ENCODE peak calls at places on chromosome X, in nine cellular contexts. W, U, E, J, X, H, Q, D and N are unnamed samples.

GRCh38 chrX:120251471-120252011 is 929 bp downstream of the ZBTB33 start:
- DNase-seq in E (no peak), D (no peak), Q (peak; percentile 33), U (peak; percentile 47), H (no peak), J (peak; percentile 26), W (peak; percentile 31), X (peak; percentile 5), N (no peak)

GRCh38 chrX:39969099-39969825 is 128.5 kb downstream of the BCOR start:
- DNase-seq in E (no peak), X (no peak), U (no peak), Q (no peak), H (no peak), D (no peak), J (no peak), W (no peak), N (no peak)

GRCh38 chrX:131830400-131831184 is 192.5 kb upstream of the STK26 start:
- DNase-seq in E (peak; percentile 92), Q (peak; percentile 80), D (no peak), H (no peak), W (peak; percentile 86), X (peak; percentile 47), U (peak; percentile 92), J (peak; percentile 19), N (no peak)

GRCh38 chrX:68665502-68665901 is 18.0 kb downstream of the STARD8 start:
- DNase-seq in W (no peak), U (no peak), Q (peak; percentile 33), D (no peak), H (no peak), E (no peak), J (no peak), X (no peak), N (no peak)

GRCh38 chrX:151743651-151744470 is 9.3 kb downstream of the CNGA2 start:
- DNase-seq in E (no peak), H (no peak), Q (no peak), X (no peak), W (no peak), D (no peak), U (no peak), J (no peak), N (no peak)

GRCh38 chrX:4656419-4656818 is 943.0 kb upstream of the PRKX start:
- DNase-seq in Q (no peak), X (no peak), J (no peak), E (no peak), H (no peak), U (no peak), D (no peak), W (no peak), N (no peak)

GRCh38 chrX:9516635-9517034 is 51.8 kb downstream of the TBL1X start:
- DNase-seq in E (no peak), Q (no peak), J (no peak), U (no peak), W (no peak), X (no peak), D (no peak), H (no peak), N (no peak)

GRCh38 chrX:66504481-66504880 is 134.4 kb downstream of the EDA2R start:
- DNase-seq in J (no peak), U (no peak), Q (no peak), H (no peak), X (no peak), D (no peak), W (no peak), E (no peak), N (no peak)

GRCh38 chrX:132737743-132738142 is 220.7 kb downstream of the HS6ST2 start:
- DNase-seq in U (no peak), H (no peak), Q (no peak), E (no peak), W (no peak), X (no peak), J (no peak), D (no peak), N (peak; percentile 82)

GRCh38 chrX:128057421-128057820 is 5.2 kb upstream of the ACTRT1 start:
- DNase-seq in E (no peak), H (no peak), D (no peak), X (no peak), J (no peak), Q (no peak), U (no peak), W (no peak), N (no peak)

GRCh38 chrX:57929373-57929772 is 19.1 kb upstream of the ZXDA start:
- DNase-seq in X (no peak), E (no peak), H (no peak), D (no peak), U (peak; percentile 56), W (peak; percentile 54), J (peak; percentile 11), Q (peak; percentile 48), N (no peak)

GRCh38 chrX:53312946-53313745 is 31.8 kb upstream of the IQSEC2 start:
- DNase-seq in U (peak; percentile 85), Q (peak; percentile 56), H (no peak), J (peak; percentile 69), D (no peak), E (peak; percentile 58), X (peak; percentile 52), W (peak; percentile 74), N (no peak)

GRCh38 chrX:115616943-115617563 is 56.1 kb downstream of the PLS3 start:
- DNase-seq in X (peak; percentile 44), E (no peak), W (peak; percentile 64), J (peak; percentile 18), D (no peak), H (no peak), Q (peak; percentile 20), U (peak; percentile 59), N (no peak)

GRCh38 chrX:123339201-123339905 is 155.3 kb downstream of the GRIA3 start:
- DNase-seq in D (no peak), H (no peak), U (peak; percentile 45), X (peak; percentile 51), Q (no peak), J (peak; percentile 48), W (no peak), E (no peak), N (no peak)

GRCh38 chrX:150487369-150488094 is 80.9 kb upstream of the MTM1 start:
- DNase-seq in E (no peak), U (no peak), H (no peak), J (no peak), X (no peak), W (no peak), D (no peak), Q (no peak), N (no peak)

GRCh38 chrX:65750674-65751469 is 83.4 kb downstream of the MSN start:
- DNase-seq in W (no peak), Q (no peak), U (no peak), J (no peak), X (no peak), D (no peak), E (no peak), H (no peak), N (no peak)

GRCh38 chrX:23134171-23134570 is 134.4 kb downstream of the DDX53 start:
- DNase-seq in J (no peak), W (no peak), D (no peak), X (no peak), E (no peak), H (no peak), U (no peak), Q (no peak), N (no peak)

GRCh38 chrX:57451426-57452020 is 140.3 kb upstream of the ZXDB start:
- DNase-seq in W (peak; percentile 77), E (no peak), U (no peak), D (no peak), Q (no peak), X (no peak), J (no peak), H (no peak), N (no peak)

GRCh38 chrX:64662876-64663275 is 267.6 kb upstream of the MTMR8 start:
- DNase-seq in W (no peak), Q (no peak), H (no peak), X (no peak), D (no peak), U (no peak), J (no peak), E (no peak), N (no peak)

GRCh38 chrX:24229967-24230366 is 80.4 kb downstream of the ZFX start:
- DNase-seq in Q (peak; percentile 67), E (no peak), D (no peak), W (no peak), J (no peak), X (no peak), U (no peak), H (no peak), N (no peak)

GRCh38 chrX:38379088-38379487 is 26.7 kb downstream of the OTC start:
- DNase-seq in H (no peak), W (no peak), X (no peak), J (no peak), D (no peak), E (no peak), Q (peak; percentile 1), U (peak; percentile 15), N (no peak)

GRCh38 chrX:12567857-12568256 is 223.4 kb upstream of the PRPS2 start:
- DNase-seq in X (no peak), Q (peak; percentile 26), E (no peak), H (no peak), U (peak; percentile 46), J (peak; percentile 22), W (peak; percentile 2), D (no peak), N (no peak)

GRCh38 chrX:31132803-31133202 is 61.0 kb upstream of the FTHL17 start:
- DNase-seq in U (no peak), X (no peak), Q (no peak), W (no peak), J (no peak), D (no peak), H (no peak), E (no peak), N (no peak)

GRCh38 chrX:33434256-33435092 is 223.1 kb upstream of the DMD start:
- DNase-seq in X (peak; percentile 0), E (peak; percentile 40), U (peak; percentile 72), D (no peak), Q (peak; percentile 58), H (no peak), J (peak; percentile 29), W (peak; percentile 39), N (no peak)

GRCh38 chrX:26373829-26374228 is 157.9 kb downstream of the MAGEB5 start:
- DNase-seq in J (no peak), D (no peak), U (no peak), H (no peak), W (no peak), E (no peak), Q (no peak), X (no peak), N (no peak)

GRCh38 chrX:16618422-16618821 is 31.5 kb upstream of the S100G start:
- DNase-seq in U (no peak), H (no peak), X (no peak), E (no peak), D (no peak), J (no peak), W (no peak), Q (no peak), N (no peak)

GRCh38 chrX:39813631-39814246 is 284.0 kb downstream of the BCOR start:
- DNase-seq in Q (peak; percentile 89), H (no peak), W (peak; percentile 62), D (peak; percentile 91), J (peak; percentile 58), E (no peak), U (no peak), X (peak; percentile 78), N (no peak)

GRCh38 chrX:65635371-65635770 is 32.1 kb upstream of the MSN start:
- DNase-seq in Q (peak; percentile 58), W (no peak), D (no peak), E (no peak), H (no peak), J (peak; percentile 71), U (peak; percentile 65), X (peak; percentile 14), N (no peak)